ENCODE peak calls at places on chromosomes 3 and 15, in nine cellular contexts. One of them, this sample, is unnamed.

GRCh38 chr3:71104090-71104489 is 479.4 kb downstream of the FOXP1 start:
- DNase-seq in ovary: no peak
- DNase-seq in stimulated activated CD4-positive, alpha-beta T cell treated with anti-CD3 and anti-CD28 coated beads, TNF-alpha, amount 100 ng/mL, for 24 hours: no peak
- DNase-seq in pancreas: no peak
- DNase-seq in NCI-H2029: no peak
- DNase-seq in effector memory CD8-positive, alpha-beta T cell: no peak
- DNase-seq in NCI-H1105: no peak
- DNase-seq in 8988T: no peak
- DNase-seq in HT-29: no peak
- DNase-seq in this sample: no peak

GRCh38 chr15:46703352-46703861 is 1013.9 kb upstream of the SEMA6D start:
- DNase-seq in ovary: no peak
- DNase-seq in HT-29: no peak
- DNase-seq in stimulated activated CD4-positive, alpha-beta T cell treated with anti-CD3 and anti-CD28 coated beads, TNF-alpha, amount 100 ng/mL, for 24 hours: no peak
- DNase-seq in effector memory CD8-positive, alpha-beta T cell: no peak
- DNase-seq in pancreas: no peak
- DNase-seq in 8988T: no peak
- DNase-seq in NCI-H2029: no peak
- DNase-seq in NCI-H1105: no peak
- DNase-seq in this sample: no peak

GRCh38 chr3:107990926-107991325 is 99.9 kb downstream of the CD47 start:
- DNase-seq in HT-29: no peak
- DNase-seq in NCI-H2029: no peak
- DNase-seq in effector memory CD8-positive, alpha-beta T cell: no peak
- DNase-seq in ovary: no peak
- DNase-seq in NCI-H1105: no peak
- DNase-seq in stimulated activated CD4-positive, alpha-beta T cell treated with anti-CD3 and anti-CD28 coated beads, TNF-alpha, amount 100 ng/mL, for 24 hours: no peak
- DNase-seq in 8988T: no peak
- DNase-seq in pancreas: no peak
- DNase-seq in this sample: no peak

GRCh38 chr15:85624241-85624855 is 170.4 kb downstream of the KLHL25 start:
- DNase-seq in 8988T: no peak
- DNase-seq in NCI-H1105: no peak
- DNase-seq in pancreas: no peak
- DNase-seq in effector memory CD8-positive, alpha-beta T cell: no peak
- DNase-seq in NCI-H2029: no peak
- DNase-seq in ovary: no peak
- DNase-seq in HT-29: no peak
- DNase-seq in stimulated activated CD4-positive, alpha-beta T cell treated with anti-CD3 and anti-CD28 coated beads, TNF-alpha, amount 100 ng/mL, for 24 hours: no peak
- DNase-seq in this sample: no peak

GRCh38 chr3:14804835-14805780 is 13.7 kb upstream of the FGD5 start:
- DNase-seq in ovary: no peak
- DNase-seq in stimulated activated CD4-positive, alpha-beta T cell treated with anti-CD3 and anti-CD28 coated beads, TNF-alpha, amount 100 ng/mL, for 24 hours: no peak
- DNase-seq in effector memory CD8-positive, alpha-beta T cell: no peak
- DNase-seq in NCI-H2029: no peak
- DNase-seq in NCI-H1105: no peak
- DNase-seq in HT-29: no peak
- DNase-seq in pancreas: no peak
- DNase-seq in 8988T: no peak
- DNase-seq in this sample: peak; percentile 62

GRCh38 chr15:78672285-78673003 is 31.4 kb upstream of the CHRNB4 start:
- DNase-seq in ovary: no peak
- DNase-seq in effector memory CD8-positive, alpha-beta T cell: no peak
- DNase-seq in 8988T: no peak
- DNase-seq in pancreas: no peak
- DNase-seq in HT-29: no peak
- DNase-seq in NCI-H1105: no peak
- DNase-seq in NCI-H2029: no peak
- DNase-seq in stimulated activated CD4-positive, alpha-beta T cell treated with anti-CD3 and anti-CD28 coated beads, TNF-alpha, amount 100 ng/mL, for 24 hours: no peak
- DNase-seq in this sample: no peak

GRCh38 chr3:14831916-14832430 is 13.2 kb downstream of the FGD5 start:
- DNase-seq in HT-29: no peak
- DNase-seq in NCI-H1105: no peak
- DNase-seq in 8988T: no peak
- DNase-seq in ovary: no peak
- DNase-seq in stimulated activated CD4-positive, alpha-beta T cell treated with anti-CD3 and anti-CD28 coated beads, TNF-alpha, amount 100 ng/mL, for 24 hours: no peak
- DNase-seq in effector memory CD8-positive, alpha-beta T cell: no peak
- DNase-seq in pancreas: no peak
- DNase-seq in NCI-H2029: no peak
- DNase-seq in this sample: no peak

GRCh38 chr3:8970971-8971589 is 7.8 kb upstream of the RAD18 start:
- DNase-seq in pancreas: peak; percentile 30
- DNase-seq in 8988T: no peak
- DNase-seq in stimulated activated CD4-positive, alpha-beta T cell treated with anti-CD3 and anti-CD28 coated beads, TNF-alpha, amount 100 ng/mL, for 24 hours: peak; percentile 57
- DNase-seq in NCI-H2029: peak; percentile 31
- DNase-seq in effector memory CD8-positive, alpha-beta T cell: peak; percentile 72
- DNase-seq in NCI-H1105: peak; percentile 14
- DNase-seq in HT-29: peak; percentile 58
- DNase-seq in ovary: peak; percentile 72
- DNase-seq in this sample: peak; percentile 89

GRCh38 chr3:46811615-46812236 is 51.5 kb downstream of the MYL3 start:
- DNase-seq in NCI-H2029: peak; percentile 71
- DNase-seq in HT-29: no peak
- DNase-seq in effector memory CD8-positive, alpha-beta T cell: no peak
- DNase-seq in NCI-H1105: peak; percentile 10
- DNase-seq in pancreas: peak; percentile 84
- DNase-seq in 8988T: no peak
- DNase-seq in stimulated activated CD4-positive, alpha-beta T cell treated with anti-CD3 and anti-CD28 coated beads, TNF-alpha, amount 100 ng/mL, for 24 hours: no peak
- DNase-seq in ovary: peak; percentile 14
- DNase-seq in this sample: peak; percentile 89

GRCh38 chr3:48571938-48572337 is 8.4 kb upstream of the UCN2 start:
- DNase-seq in ovary: no peak
- DNase-seq in NCI-H2029: no peak
- DNase-seq in effector memory CD8-positive, alpha-beta T cell: no peak
- DNase-seq in NCI-H1105: no peak
- DNase-seq in pancreas: no peak
- DNase-seq in stimulated activated CD4-positive, alpha-beta T cell treated with anti-CD3 and anti-CD28 coated beads, TNF-alpha, amount 100 ng/mL, for 24 hours: no peak
- DNase-seq in HT-29: no peak
- DNase-seq in 8988T: no peak
- DNase-seq in this sample: no peak

GRCh38 chr3:16828815-16829214 is 55.9 kb upstream of the PLCL2 start:
- DNase-seq in NCI-H1105: no peak
- DNase-seq in stimulated activated CD4-positive, alpha-beta T cell treated with anti-CD3 and anti-CD28 coated beads, TNF-alpha, amount 100 ng/mL, for 24 hours: peak; percentile 27
- DNase-seq in NCI-H2029: no peak
- DNase-seq in HT-29: peak; percentile 56
- DNase-seq in effector memory CD8-positive, alpha-beta T cell: peak; percentile 35
- DNase-seq in 8988T: no peak
- DNase-seq in pancreas: no peak
- DNase-seq in ovary: no peak
- DNase-seq in this sample: peak; percentile 76

This sample was measured in endodermal cell.